ENCODE peak calls at places on chromosomes 6 and 20, in four cellular contexts. J is adrenal gland, L is prostate gland, E is GM12878. Y is an unnamed sample.

GRCh38 chr6:148192310-148192709 is 150.3 kb upstream of the SASH1 start:
- DNase-seq in L (no peak), J (no peak), E (no peak), Y (no peak)

GRCh38 chr20:22529150-22530019 is 55.0 kb downstream of the FOXA2 start:
- DNase-seq in E (no peak), L (no peak), J (no peak), Y (no peak)

GRCh38 chr20:61515922-61516321 is 263.9 kb downstream of the CDH4 start:
- DNase-seq in E (no peak), J (no peak), L (no peak), Y (no peak)

GRCh38 chr20:16714765-16715164 is 15.1 kb upstream of the SNRPB2 start:
- DNase-seq in E (no peak), J (no peak), L (no peak), Y (no peak)

GRCh38 chr6:170136541-170137175 is 154.2 kb downstream of the DLL1 start:
- DNase-seq in E (no peak), J (peak; percentile 5), L (no peak), Y (peak; percentile 44)

GRCh38 chr20:25865715-25866656 is 169.3 kb upstream of the ZNF337 start:
- DNase-seq in J (peak; percentile 81), E (no peak), L (peak; percentile 57), Y (peak; percentile 74)

GRCh38 chr6:136059308-136059707 is 190.8 kb downstream of the MTFR2 start:
- DNase-seq in J (peak; percentile 27), E (no peak), L (no peak), Y (peak; percentile 39)

GRCh38 chr6:12001004-12001705 is 11.0 kb upstream of the HIVEP1 start:
- DNase-seq in E (no peak), J (peak; percentile 33), L (no peak), Y (no peak)

GRCh38 chr6:51167468-51167867 is 348.8 kb downstream of the TFAP2B start:
- DNase-seq in J (no peak), E (no peak), L (no peak), Y (no peak)

GRCh38 chr6:13425971-13426931 is 61.1 kb downstream of the GFOD1 start:
- DNase-seq in J (no peak), L (no peak), E (peak; percentile 42), Y (no peak)

GRCh38 chr6:15501806-15502450 is 160.9 kb downstream of the DTNBP1 start:
- DNase-seq in E (no peak), J (peak; percentile 65), L (no peak), Y (peak; percentile 85)

GRCh38 chr6:382883-383420 is 8.6 kb upstream of the IRF4 start:
- DNase-seq in J (no peak), E (no peak), L (no peak), Y (no peak)

GRCh38 chr20:10414982-10415650 is 18.9 kb downstream of the MKKS start:
- DNase-seq in J (no peak), E (no peak), L (no peak), Y (no peak)

GRCh38 chr6:31834367-31834703 is 6.8 kb downstream of the HSPA1B start:
- DNase-seq in E (peak; percentile 50), L (peak; percentile 81), J (peak; percentile 90), Y (peak; percentile 91)

GRCh38 chr6:126955621-126956020 is 162.8 kb upstream of the RSPO3 start:
- DNase-seq in E (no peak), J (no peak), L (no peak), Y (no peak)

GRCh38 chr6:3825331-3825831 is 23.8 kb upstream of the FAM50B start:
- DNase-seq in E (no peak), J (no peak), L (peak; percentile 65), Y (peak; percentile 55)

GRCh38 chr20:52132337-52132736 is 59.2 kb downstream of the ZFP64 start:
- DNase-seq in J (no peak), E (no peak), L (no peak), Y (no peak)

GRCh38 chr6:143949535-143949934 is 58.5 kb downstream of the PLAGL1 start:
- DNase-seq in E (no peak), L (no peak), J (no peak), Y (no peak)

GRCh38 chr6:118580585-118581419 is 32.7 kb downstream of the PLN start:
- DNase-seq in E (no peak), L (peak; percentile 14), J (peak; percentile 81), Y (peak; percentile 27)

GRCh38 chr6:168116975-168117899 is 38.2 kb upstream of the FRMD1 start:
- DNase-seq in L (no peak), J (peak; percentile 2), E (no peak), Y (no peak)

GRCh38 chr20:33731693-33732165 is at the start of gene ZNF341:
- DNase-seq in E (peak; percentile 16), J (peak; percentile 90), L (peak; percentile 82), Y (peak; percentile 91)

GRCh38 chr6:15429146-15430110 is 183.6 kb downstream of the JARID2 start:
- DNase-seq in E (no peak), L (no peak), J (no peak), Y (no peak)

GRCh38 chr20:52448513-52448912 is 256.9 kb upstream of the ZFP64 start:
- DNase-seq in J (no peak), L (no peak), E (no peak), Y (no peak)

GRCh38 chr20:39795401-39796272 is 833.5 kb downstream of the DHX35 start:
- DNase-seq in J (no peak), E (no peak), L (no peak), Y (no peak)

GRCh38 chr6:21603516-21603952 is 10.0 kb downstream of the SOX4 start:
- DNase-seq in E (no peak), J (no peak), L (no peak), Y (no peak)

GRCh38 chr20:57680934-57681914 is 28.6 kb downstream of the PMEPA1 start:
- DNase-seq in E (peak; percentile 40), L (no peak), J (no peak), Y (no peak)

GRCh38 chr6:89950879-89951391 is 56.7 kb downstream of the GJA10 start:
- DNase-seq in E (no peak), L (no peak), J (no peak), Y (peak; percentile 65)

GRCh38 chr20:1029980-1030379 is 27.9 kb upstream of the RSPO4 start:
- DNase-seq in E (no peak), L (no peak), J (no peak), Y (no peak)

GRCh38 chr6:19303381-19303780 is 533.8 kb upstream of the ID4 start:
- DNase-seq in J (no peak), E (no peak), L (peak; percentile 53), Y (no peak)

GRCh38 chr6:150263765-150264415 is 104.9 kb upstream of the IYD start:
- DNase-seq in L (no peak), J (no peak), E (no peak), Y (no peak)

GRCh38 chr6:16238658-16239089 is 287 bp downstream of the GMPR start:
- DNase-seq in L (no peak), E (no peak), J (no peak), Y (no peak)

GRCh38 chr6:106510090-106510970 is 119.0 kb downstream of the RTN4IP1 start:
- DNase-seq in E (no peak), L (peak; percentile 65), J (no peak), Y (peak; percentile 56)

GRCh38 chr20:50595433-50595895 is 85.3 kb downstream of the PTPN1 start:
- DNase-seq in E (no peak), J (no peak), L (no peak), Y (no peak)

GRCh38 chr20:50595988-50596693 is 86.0 kb downstream of the PTPN1 start:
- DNase-seq in L (no peak), E (no peak), J (peak; percentile 50), Y (no peak)

GRCh38 chr20:50594231-50594590 is 84.0 kb downstream of the PTPN1 start:
- DNase-seq in E (no peak), J (no peak), L (no peak), Y (no peak)

GRCh38 chr20:50593005-50593335 is 82.8 kb downstream of the PTPN1 start:
- DNase-seq in L (no peak), J (no peak), E (no peak), Y (no peak)

GRCh38 chr20:50594591-50595432 is 84.6 kb downstream of the PTPN1 start:
- DNase-seq in E (no peak), L (no peak), J (no peak), Y (no peak)
- H3K4me1 ChIP-seq in E (no peaks in the 10 kb centered on the region), L (no peaks in the 10 kb centered on the region), J (peaks cover 9% of the 10 kb centered on the region), Y (peaks cover 6% of the 10 kb centered on the region)

GRCh38 chr6:45192556-45192955 is 135.6 kb upstream of the RUNX2 start:
- DNase-seq in J (no peak), E (no peak), L (no peak), Y (no peak)

GRCh38 chr6:45195137-45195536 is 133.0 kb upstream of the RUNX2 start:
- DNase-seq in L (no peak), J (no peak), E (no peak), Y (no peak)

GRCh38 chr6:45200510-45200909 is 127.6 kb upstream of the RUNX2 start:
- DNase-seq in L (no peak), J (no peak), E (no peak), Y (no peak)

GRCh38 chr6:45199554-45199953 is 128.6 kb upstream of the RUNX2 start:
- DNase-seq in L (no peak), J (no peak), E (no peak), Y (no peak)

GRCh38 chr6:45196121-45196520 is 132.0 kb upstream of the RUNX2 start:
- DNase-seq in J (no peak), L (no peak), E (no peak), Y (no peak)
- H3K4me1 ChIP-seq in J (no peaks in the 10 kb centered on the region), L (no peaks in the 10 kb centered on the region), E (no peaks in the 10 kb centered on the region), Y (no peaks in the 10 kb centered on the region)

GRCh38 chr6:41371461-41371991 is 36.1 kb downstream of the NCR2 start:
- DNase-seq in E (no peak), L (no peak), J (peak; percentile 35), Y (no peak)
- H3K4me1 ChIP-seq in E (no peaks in the 10 kb centered on the region), L (peaks cover 9% of the 10 kb centered on the region), J (peaks cover 6% of the 10 kb centered on the region), Y (peaks cover 11% of the 10 kb centered on the region)

GRCh38 chr6:7140631-7141366 is 33.0 kb downstream of the RREB1 start:
- DNase-seq in E (no peak), J (peak; percentile 88), L (peak; percentile 89), Y (peak; percentile 89)
- H3K4me1 ChIP-seq in E (peaks cover 85% of the 10 kb centered on the region), J (peaks cover 41% of the 10 kb centered on the region), L (peaks cover 28% of the 10 kb centered on the region), Y (peaks cover 9% of the 10 kb centered on the region)

DNA sequence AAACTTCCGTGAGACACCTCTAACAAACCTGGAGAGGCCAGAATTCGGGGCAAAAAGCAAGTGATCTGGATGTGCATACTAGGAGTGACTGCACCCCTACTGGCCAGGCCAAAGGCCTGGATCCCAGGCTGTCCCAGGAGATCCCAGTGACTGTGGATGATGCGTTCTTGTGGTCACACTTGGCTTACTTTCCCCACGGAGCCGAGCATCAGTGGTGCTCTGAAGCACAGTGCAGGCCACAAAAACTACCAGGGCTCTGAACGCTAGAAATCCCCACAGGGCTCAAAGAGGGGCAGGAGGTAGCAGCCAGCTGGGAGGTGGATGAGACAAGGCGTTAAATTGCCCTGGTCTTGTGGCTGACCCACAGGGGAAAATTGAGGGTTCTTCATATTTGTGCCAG is 7.1 kb downstream of the TRIM26 start:
- DNase-seq in L (no peak), E (no peak), J (no peak), Y (no peak)
- H3K4me1 ChIP-seq in L (peaks cover 33% of the 10 kb centered on the region), E (peaks cover 58% of the 10 kb centered on the region), J (peaks cover 19% of the 10 kb centered on the region), Y (peaks cover 9% of the 10 kb centered on the region)

GRCh38 chr6:43821101-43821886 is 51.3 kb downstream of the VEGFA start:
- DNase-seq in L (no peak), J (no peak), E (no peak), Y (no peak)
- H3K4me1 ChIP-seq in L (no peaks in the 10 kb centered on the region), J (no peaks in the 10 kb centered on the region), E (no peaks in the 10 kb centered on the region), Y (no peaks in the 10 kb centered on the region)